ENCODE peak calls at places on chromosomes 1 and 21, in nine cellular contexts. I is NCI-H1694; R is tibial artery; D is neural progenitor cell; Z is head of caudate nucleus; T is stimulated activated CD4-positive, alpha-beta T cell treated with anti-CD3 and anti-CD28 coated beads, Interleukin-4, amount 100 ng/mL, for 24 hours; A is kidney; X is activated CD4-positive, alpha-beta T cell treated with anti-CD3 and anti-CD28 coated beads for 48 hours; C is non-pigmented ciliary epithelial cell. U is an unnamed sample.

GRCh38 chr1:1610796-1611597 is 4.3 kb upstream of the MIB2 start:
- DNase-seq in I (no peak), Z (no peak), R (no peak), X (no peak), A (peak; percentile 43), D (no peak), C (no peak), T (no peak), U (no peak)

GRCh38 chr1:119285482-119285881 is 83.1 kb upstream of the HAO2 start:
- DNase-seq in A (no peak), I (no peak), T (no peak), X (no peak), Z (no peak), R (no peak), D (peak; percentile 13), C (peak; percentile 70), U (no peak)

GRCh38 chr1:8873506-8874229 is 4.8 kb downstream of the ENO1 start:
- DNase-seq in Z (peak; percentile 91), R (peak; percentile 90), A (peak; percentile 92), D (peak; percentile 66), C (peak; percentile 96), T (peak; percentile 89), X (peak; percentile 91), I (no peak), U (peak; percentile 91)

GRCh38 chr1:172663726-172664125 is 4.8 kb downstream of the FASLG start:
- DNase-seq in X (no peak), C (no peak), Z (no peak), T (no peak), D (no peak), R (no peak), I (no peak), A (no peak), U (no peak)

GRCh38 chr21:40851749-40852148 is 4.8 kb upstream of the DSCAM start:
- DNase-seq in R (no peak), D (no peak), X (no peak), C (no peak), I (no peak), A (no peak), T (no peak), Z (no peak), U (no peak)

GRCh38 chr1:42979888-42980800 is 21.5 kb upstream of the SLC2A1 start:
- DNase-seq in R (no peak), D (no peak), C (no peak), A (no peak), X (no peak), Z (no peak), T (no peak), I (no peak), U (peak; percentile 21)

GRCh38 chr1:42700006-42700405 is 17.8 kb downstream of the YBX1 start:
- DNase-seq in C (no peak), T (no peak), A (no peak), Z (no peak), X (no peak), R (no peak), I (no peak), D (no peak), U (no peak)

GRCh38 chr1:19456915-19457554 is 28.3 kb downstream of the CAPZB start:
- DNase-seq in X (no peak), A (no peak), T (no peak), C (no peak), R (no peak), Z (no peak), I (no peak), D (peak; percentile 94), U (no peak)

GRCh38 chr1:11184973-11185372 is 4.2 kb upstream of the ANGPTL7 start:
- DNase-seq in T (no peak), A (no peak), D (no peak), Z (no peak), C (no peak), I (no peak), X (no peak), R (peak; percentile 60), U (no peak)

GRCh38 chr1:119868176-119868575 is 28.1 kb downstream of the ADAM30 start:
- DNase-seq in X (no peak), R (no peak), Z (no peak), I (no peak), C (no peak), D (no peak), A (no peak), T (no peak), U (no peak)